ENCODE peak calls at places on chromosomes 16 and 17, in nine cellular contexts. Q is GM23248, K is NT2/D1, X is IMR-90, R is H1, N is SK-N-MC, M is neural progenitor cell, Y is fibroblast of lung, O is endothelial cell of umbilical vein. S is an unnamed sample.

GRCh38 chr17:27535975-27536374 is 79.7 kb downstream of the KSR1 start:
- DNase-seq in Q (peak; percentile 12), K (no peak), X (no peak), R (no peak), N (no peak), M (no peak), Y (peak; percentile 56), O (peak; percentile 40), S (no peak)

GRCh38 chr17:72117748-72118587 is 2.9 kb upstream of the SOX9 start:
- DNase-seq in Q (peak; percentile 58), K (no peak), X (no peak), R (no peak), N (no peak), M (peak; percentile 67), Y (no peak), O (no peak), S (no peak)

GRCh38 chr17:2137342-2138098 is 82.6 kb downstream of the HIC1 start:
- DNase-seq in Q (peak; percentile 89), K (peak; percentile 56), X (peak; percentile 90), R (peak; percentile 29), N (no peak), M (peak; percentile 84), Y (peak; percentile 92), O (no peak), S (peak; percentile 86)

GRCh38 chr17:2250140-2251095 is 53.2 kb downstream of the SMG6 start:
- DNase-seq in Q (peak; percentile 52), K (no peak), X (peak; percentile 58), R (no peak), N (no peak), M (no peak), Y (peak; percentile 84), O (no peak), S (no peak)

GRCh38 chr16:49189286-49189685 is 92.4 kb downstream of the CBLN1 start:
- DNase-seq in Q (no peak), K (no peak), X (no peak), R (no peak), N (no peak), M (no peak), Y (no peak), O (no peak), S (no peak)

GRCh38 chr17:52537368-52537767 is 378.9 kb upstream of the CA10 start:
- DNase-seq in Q (no peak), K (no peak), X (no peak), R (no peak), N (no peak), M (no peak), Y (no peak), O (no peak), S (no peak)

GRCh38 chr16:89118361-89119061 is 24.9 kb downstream of the ACSF3 start:
- DNase-seq in Q (no peak), K (peak; percentile 58), X (no peak), R (no peak), N (peak; percentile 5), M (no peak), Y (peak; percentile 21), O (no peak), S (no peak)

GRCh38 chr17:42760652-42761581 is at the start of gene RAMP2:
- DNase-seq in Q (peak; percentile 60), K (no peak), X (no peak), R (no peak), N (no peak), M (peak; percentile 75), Y (peak; percentile 10), O (peak; percentile 28), S (no peak)

GRCh38 chr17:1179635-1180433 is at the start of gene ABR:
- DNase-seq in Q (peak; percentile 68), K (no peak), X (peak; percentile 26), R (no peak), N (no peak), M (peak; percentile 89), Y (no peak), O (peak; percentile 40), S (peak; percentile 90)

GRCh38 chr16:29816694-29817441 is 916 bp downstream of the PAGR1 start:
- DNase-seq in Q (peak; percentile 88), K (no peak), X (peak; percentile 60), R (no peak), N (no peak), M (peak; percentile 62), Y (peak; percentile 70), O (peak; percentile 56), S (peak; percentile 81)

GRCh38 chr17:30226878-30227277 is 8.6 kb downstream of the SLC6A4 start:
- DNase-seq in Q (no peak), K (no peak), X (no peak), R (no peak), N (peak; percentile 61), M (no peak), Y (no peak), O (no peak), S (no peak)

GRCh38 chr17:59829217-59830006 is 63.3 kb downstream of the TUBD1 start:
- DNase-seq in Q (peak; percentile 99), K (no peak), X (peak; percentile 98), R (no peak), N (peak; percentile 98), M (no peak), Y (peak; percentile 100), O (peak; percentile 99), S (peak; percentile 94)

GRCh38 chr17:7177954-7178477 is 1.2 kb downstream of the ASGR1 start:
- DNase-seq in Q (peak; percentile 61), K (no peak), X (peak; percentile 71), R (no peak), N (no peak), M (peak; percentile 51), Y (peak; percentile 48), O (peak; percentile 51), S (no peak)

GRCh38 chr16:48613061-48613957 is 3.3 kb upstream of the N4BP1 start:
- DNase-seq in Q (peak; percentile 49), K (no peak), X (peak; percentile 90), R (no peak), N (no peak), M (no peak), Y (no peak), O (no peak), S (no peak)

GRCh38 chr17:81959362-81960129 is 1.4 kb downstream of the NOTUM start:
- DNase-seq in Q (peak; percentile 73), K (no peak), X (peak; percentile 24), R (no peak), N (no peak), M (peak; percentile 76), Y (peak; percentile 32), O (peak; percentile 18), S (peak; percentile 83)

GRCh38 chr17:38980455-38981217 is 13.4 kb upstream of the FBXO47 start:
- DNase-seq in Q (peak; percentile 66), K (no peak), X (peak; percentile 57), R (no peak), N (no peak), M (no peak), Y (peak; percentile 51), O (no peak), S (no peak)

GRCh38 chr17:50144346-50144745 is 6.1 kb downstream of the PPP1R9B start:
- DNase-seq in Q (no peak), K (no peak), X (no peak), R (no peak), N (no peak), M (no peak), Y (no peak), O (no peak), S (peak; percentile 71)
- H3K36me3 ChIP-seq in Q (peaks cover 21% of the 10 kb centered on the region), K (peaks cover 84% of the 10 kb centered on the region), X (peaks cover 55% of the 10 kb centered on the region), R (no peaks in the 10 kb centered on the region), N (peaks cover 60% of the 10 kb centered on the region), M (no peaks in the 10 kb centered on the region), Y (peaks cover 39% of the 10 kb centered on the region), O (peaks cover 3% of the 10 kb centered on the region), S (peaks cover 37% of the 10 kb centered on the region)

GRCh38 chr16:5072334-5073278 is 963 bp downstream of the ALG1 start:
- DNase-seq in Q (peak; percentile 56), K (no peak), X (no peak), R (no peak), N (no peak), M (no peak), Y (no peak), O (no peak), S (no peak)
- H3K9ac ChIP-seq in Q (peak overlapping the region; percentile 92), K (peak overlapping the region; percentile 93), X (peak overlapping the region; percentile 74), R (peak overlapping the region; percentile 86), N (peak overlapping the region; percentile 91), M (peak overlapping the region; percentile 66), Y (peak overlapping the region; percentile 70), O (peak overlapping the region; percentile 85), S (peak overlapping the region; percentile 81)

GRCh38 chr16:23408242-23409201 is 44.5 kb downstream of the COG7 start:
- DNase-seq in Q (peak; percentile 78), K (peak; percentile 36), X (peak; percentile 78), R (no peak), N (no peak), M (peak; percentile 49), Y (peak; percentile 74), O (no peak), S (no peak)
- H3K36me3 ChIP-seq in Q (peaks cover 31% of the 10 kb centered on the region), K (peaks cover 55% of the 10 kb centered on the region), X (peaks cover 56% of the 10 kb centered on the region), R (peaks cover 7% of the 10 kb centered on the region), N (peaks cover 63% of the 10 kb centered on the region), M (no peaks in the 10 kb centered on the region), Y (peaks cover 8% of the 10 kb centered on the region), O (peaks cover 5% of the 10 kb centered on the region), S (no peaks in the 10 kb centered on the region)

GRCh38 chr16:69108905-69109252 is 3.4 kb downstream of the HAS3 start:
- DNase-seq in Q (no peak), K (no peak), X (no peak), R (no peak), N (no peak), M (no peak), Y (no peak), O (no peak), S (no peak)

GRCh38 chr16:69107311-69107962 is 2.0 kb downstream of the HAS3 start:
- DNase-seq in Q (peak; percentile 67), K (no peak), X (no peak), R (no peak), N (no peak), M (peak; percentile 67), Y (peak; percentile 22), O (peak; percentile 22), S (no peak)

GRCh38 chr16:69105501-69106361 is at the start of gene HAS3:
- DNase-seq in Q (peak; percentile 75), K (peak; percentile 80), X (peak; percentile 48), R (peak; percentile 64), N (no peak), M (peak; percentile 91), Y (peak; percentile 65), O (peak; percentile 69), S (peak; percentile 60)

GRCh38 chr16:69108069-69108904 is 2.8 kb downstream of the HAS3 start:
- DNase-seq in Q (no peak), K (no peak), X (no peak), R (no peak), N (no peak), M (peak; percentile 57), Y (no peak), O (no peak), S (no peak)

DNA sequence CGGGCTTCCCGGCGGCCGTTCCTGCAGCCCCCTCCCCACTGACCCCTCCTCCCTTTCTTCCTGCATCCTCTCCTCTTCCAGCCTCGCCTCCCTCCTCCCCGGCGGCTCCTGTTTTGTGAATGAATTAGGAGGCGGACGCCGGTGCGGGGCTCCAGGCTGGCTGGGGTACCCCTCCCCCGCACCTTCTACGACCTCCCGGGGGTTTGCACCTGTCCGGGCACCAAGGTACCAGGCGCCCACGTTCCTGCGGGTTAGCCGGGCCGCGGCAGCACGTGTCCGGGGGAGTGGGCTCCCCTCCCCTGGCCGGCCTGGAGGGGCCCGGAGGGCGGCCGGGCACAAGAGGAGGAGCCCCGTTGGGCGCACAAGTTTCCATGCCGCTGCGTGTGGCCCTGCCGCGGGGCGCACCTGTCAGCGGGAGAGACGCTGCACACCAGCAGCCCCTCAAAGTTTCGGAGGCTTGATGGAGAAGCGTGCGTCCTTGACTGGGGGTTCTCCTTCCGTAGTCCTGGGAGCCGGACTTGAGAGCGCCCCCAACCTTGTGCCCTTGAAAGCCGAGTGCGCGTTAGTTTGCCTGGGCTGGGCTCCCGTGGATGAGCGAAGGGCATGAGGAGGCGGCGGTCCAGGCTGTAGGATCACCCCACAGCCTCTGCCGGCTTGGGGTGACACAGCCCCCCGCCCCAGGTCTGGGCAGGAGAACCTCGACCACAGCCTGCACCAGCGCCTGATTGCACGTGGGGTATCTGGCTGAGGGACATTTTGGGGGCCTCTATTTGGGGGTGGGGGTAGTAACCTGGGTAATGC is 1.2 kb downstream of the HAS3 start:
- DNase-seq in Q (peak; percentile 39), K (no peak), X (no peak), R (no peak), N (no peak), M (peak; percentile 76), Y (no peak), O (peak; percentile 10), S (no peak)
- H3K9ac ChIP-seq in Q (no peak overlapping the region), K (peak overlapping the region; percentile 86), X (no peak overlapping the region), R (peak overlapping the region; percentile 65), N (no peak overlapping the region), M (no peak overlapping the region), Y (no peak overlapping the region), O (no peak overlapping the region), S (peak overlapping the region; percentile 50)

S was measured in Karpas-422.